ENCODE peak calls at places on chromosomes 13 and 19, in nine cellular contexts. P is 8988T; Z is activated naive CD4-positive, alpha-beta T cell treated with Interleukin-2 at 50 U/mL for 16 hours; B is non-pigmented ciliary epithelial cell; V is neural progenitor cell; C is activated T-cell treated with anti-CD3 and anti-CD28 coated beads, Interleukin-2, amount 50 U/mL, for 72 hours; M is NCI-H1930; R is NCI-H187; J is sigmoid colon. G is an unnamed sample.
A peak's percentile ranks its signal among the peaks of the same experiment; 100 is the strongest.

GRCh38 chr19:35313614-35314013 is 15.4 kb upstream of the CD22 start:
- DNase-seq in J (no peak), R (no peak), Z (no peak), C (no peak), V (no peak), M (no peak), B (no peak), P (no peak), G (no peak)

GRCh38 chr19:35908010-35908441 is at the start of gene TYROBP:
- DNase-seq in B (no peak), Z (no peak), C (no peak), J (no peak), P (no peak), V (no peak), R (no peak), M (no peak), G (no peak)

GRCh38 chr19:1648156-1648925 is 4.1 kb downstream of the TCF3 start:
- DNase-seq in J (no peak), Z (no peak), B (no peak), R (no peak), C (no peak), M (no peak), P (no peak), V (no peak), G (no peak)

GRCh38 chr19:41311072-41311471 is 1.1 kb downstream of the CCDC97 start:
- DNase-seq in B (no peak), J (no peak), C (no peak), P (no peak), M (no peak), R (no peak), Z (no peak), V (no peak), G (peak; percentile 18)

GRCh38 chr19:49579947-49580263 is 451 bp downstream of the NOSIP start:
- DNase-seq in P (no peak), R (no peak), J (no peak), C (no peak), Z (no peak), M (no peak), V (no peak), B (no peak), G (no peak)

GRCh38 chr19:45130888-45131615 is 29.7 kb downstream of the NKPD1 start:
- DNase-seq in V (peak; percentile 43), R (peak; percentile 80), Z (peak; percentile 21), P (no peak), C (no peak), B (no peak), M (peak; percentile 90), J (no peak), G (peak; percentile 25)

GRCh38 chr19:30722801-30723200 is 350.6 kb downstream of the ZNF536 start:
- DNase-seq in C (no peak), B (no peak), P (no peak), M (no peak), Z (no peak), J (no peak), R (no peak), V (no peak), G (no peak)

GRCh38 chr19:19591133-19591825 is 27.2 kb downstream of the PBX4 start:
- DNase-seq in B (peak; percentile 95), V (peak; percentile 34), C (peak; percentile 77), R (no peak), P (peak; percentile 48), M (no peak), Z (peak; percentile 76), J (no peak), G (no peak)

GRCh38 chr19:39428309-39429112 is 7.2 kb downstream of the RPS16 start:
- DNase-seq in V (peak; percentile 91), Z (no peak), M (no peak), B (no peak), R (no peak), J (peak; percentile 88), P (peak; percentile 58), C (no peak), G (no peak)

GRCh38 chr13:94154362-94154761 is 325.1 kb downstream of the DCT start:
- DNase-seq in P (no peak), M (no peak), J (no peak), Z (no peak), R (no peak), V (no peak), C (no peak), B (no peak), G (no peak)

GRCh38 chr13:66994097-66994496 is 236.0 kb downstream of the PCDH9 start:
- DNase-seq in C (peak; percentile 5), M (no peak), B (no peak), Z (no peak), V (peak; percentile 92), P (peak; percentile 14), R (no peak), J (peak; percentile 71), G (peak; percentile 49)

GRCh38 chr19:48394331-48395169 is 1.1 kb downstream of the GRIN2D start:
- DNase-seq in R (no peak), Z (no peak), P (no peak), J (no peak), M (no peak), B (no peak), C (no peak), V (no peak), G (no peak)

GRCh38 chr13:24605923-24606372 is 74.3 kb upstream of the ATP12A start:
- DNase-seq in V (peak; percentile 36), P (no peak), R (no peak), Z (no peak), M (no peak), B (no peak), C (peak; percentile 16), J (no peak), G (no peak)

GRCh38 chr19:23762548-23762883 is 3.8 kb upstream of the ZNF681 start:
- DNase-seq in P (no peak), M (no peak), B (no peak), Z (no peak), R (no peak), J (no peak), V (no peak), C (no peak), G (no peak)

GRCh38 chr19:29084266-29084665 is 128.7 kb downstream of the UQCRFS1 start:
- DNase-seq in R (no peak), B (no peak), C (no peak), J (no peak), P (no peak), V (peak; percentile 46), M (no peak), Z (no peak), G (no peak)

GRCh38 chr19:3404324-3405260 is 38.2 kb downstream of the NFIC start:
- DNase-seq in M (no peak), B (peak; percentile 45), J (peak; percentile 97), V (no peak), R (no peak), C (no peak), P (no peak), Z (no peak), G (no peak)

GRCh38 chr19:37594064-37594981 is at the start of the genes ZNF540 and ZNF571:
- DNase-seq in B (peak; percentile 81), J (peak; percentile 97), P (peak; percentile 76), Z (peak; percentile 93), C (peak; percentile 92), M (peak; percentile 89), V (peak; percentile 95), R (peak; percentile 93), G (peak; percentile 92)

GRCh38 chr19:38394488-38394887 is 6.0 kb downstream of the SPRED3 start:
- DNase-seq in V (peak; percentile 86), J (no peak), Z (peak; percentile 77), M (no peak), P (no peak), R (no peak), C (peak; percentile 86), B (no peak), G (peak; percentile 54)

GRCh38 chr19:31340059-31341025 is 8.9 kb downstream of the TSHZ3 start:
- DNase-seq in R (no peak), P (no peak), Z (no peak), M (no peak), V (no peak), J (no peak), C (no peak), B (no peak), G (no peak)

GRCh38 chr19:51141181-51141580 is 920 bp upstream of the SIGLEC7 start:
- DNase-seq in B (no peak), P (no peak), M (no peak), Z (no peak), R (no peak), J (no peak), V (no peak), C (no peak), G (no peak)

GRCh38 chr13:43388282-43389034 is 365.1 kb downstream of the DNAJC15 start:
- DNase-seq in J (no peak), R (no peak), C (no peak), M (no peak), Z (no peak), P (no peak), V (no peak), B (no peak), G (no peak)

GRCh38 chr13:76720416-76720815 is 165.8 kb downstream of the KCTD12 start:
- DNase-seq in R (no peak), B (no peak), C (no peak), V (no peak), P (no peak), M (no peak), Z (no peak), J (no peak), G (no peak)

GRCh38 chr13:35499131-35500051 is 22.9 kb upstream of the MAB21L1 start:
- DNase-seq in Z (no peak), V (peak; percentile 66), B (no peak), P (no peak), M (peak; percentile 94), C (no peak), J (no peak), R (peak; percentile 84), G (no peak)

GRCh38 chr13:110400786-110401533 is 93.9 kb downstream of the COL4A2 start:
- DNase-seq in R (no peak), B (no peak), J (no peak), C (no peak), V (no peak), Z (no peak), P (no peak), M (no peak), G (no peak)

GRCh38 chr13:23447927-23448326 is 14.4 kb upstream of the SACS start:
- DNase-seq in Z (no peak), B (no peak), C (no peak), M (no peak), P (no peak), R (no peak), V (no peak), J (no peak), G (no peak)

GRCh38 chr13:96844195-96844594 is 150.1 kb downstream of the OXGR1 start:
- DNase-seq in V (no peak), M (no peak), J (no peak), B (no peak), P (no peak), R (no peak), Z (no peak), C (no peak), G (no peak)

GRCh38 chr13:110131424-110131823 is 175.5 kb downstream of the COL4A1 start:
- DNase-seq in V (no peak), J (peak; percentile 57), P (no peak), B (no peak), M (no peak), R (no peak), C (no peak), Z (no peak), G (no peak)

GRCh38 chr19:39645800-39646411 is 9.8 kb upstream of the LGALS16 start:
- DNase-seq in C (no peak), J (no peak), B (no peak), R (no peak), P (no peak), V (peak; percentile 48), Z (no peak), M (no peak), G (peak; percentile 11)

G was measured in erythroblast.